ENCODE peak calls at places on chromosomes 4 and X, in four cellular contexts. Z is HepG2, J is GM12878, X is H1. L is an unnamed sample.

GRCh38 chr4:99841143-99841542 is 24.5 kb downstream of the DAPP1 start:
- DNase-seq in Z (no peak), J (no peak), X (no peak), L (no peak)

GRCh38 chr4:2368779-2369437 is 49.5 kb downstream of the ZFYVE28 start:
- DNase-seq in Z (no peak), J (no peak), X (no peak), L (no peak)

GRCh38 chr4:38683265-38683664 is 19.3 kb downstream of the KLF3 start:
- DNase-seq in Z (no peak), J (no peak), X (no peak), L (no peak)

GRCh38 chr4:94741304-94741703 is 16.5 kb upstream of the BMPR1B start:
- DNase-seq in Z (no peak), J (no peak), X (no peak), L (no peak)

GRCh38 chr4:15636818-15637217 is 18.3 kb downstream of the FBXL5 start:
- DNase-seq in Z (no peak), J (no peak), X (no peak), L (no peak)

GRCh38 chrX:43953218-43953617 is 20.0 kb downstream of the NDP start:
- DNase-seq in Z (no peak), J (no peak), X (no peak), L (no peak)

GRCh38 chrX:119502727-119503483 is 34.7 kb downstream of the SLC25A5 start:
- DNase-seq in Z (peak), J (no peak), X (no peak), L (no peak)

GRCh38 chr4:118059397-118059796 is 25.1 kb downstream of the NDST3 start:
- DNase-seq in Z (no peak), J (no peak), X (no peak), L (no peak)

GRCh38 chrX:18406531-18407266 is 18.7 kb upstream of the CDKL5 start:
- DNase-seq in Z (no peak), J (no peak), X (no peak), L (no peak)

GRCh38 chrX:12245650-12246645 is 107.7 kb downstream of the FRMPD4 start:
- DNase-seq in Z (no peak), J (no peak), X (no peak), L (peak)

GRCh38 chr4:107838138-107838618 is 13.4 kb downstream of the SGMS2 start:
- DNase-seq in Z (no peak), J (no peak), X (no peak), L (no peak)

GRCh38 chr4:17336524-17336941 is 175.4 kb downstream of the QDPR start:
- DNase-seq in Z (peak), J (peak), X (no peak), L (no peak)

GRCh38 chrX:136525738-136526606 is 6.0 kb upstream of the VGLL1 start:
- DNase-seq in Z (no peak), J (no peak), X (no peak), L (no peak)

GRCh38 chrX:13396887-13397286 is 77.0 kb upstream of the ATXN3L start:
- DNase-seq in Z (no peak), J (no peak), X (no peak), L (no peak)

GRCh38 chr4:33369366-33369899 is 2649.3 kb downstream of the PCDH7 start:
- DNase-seq in Z (no peak), J (no peak), X (no peak), L (no peak)

DNA sequence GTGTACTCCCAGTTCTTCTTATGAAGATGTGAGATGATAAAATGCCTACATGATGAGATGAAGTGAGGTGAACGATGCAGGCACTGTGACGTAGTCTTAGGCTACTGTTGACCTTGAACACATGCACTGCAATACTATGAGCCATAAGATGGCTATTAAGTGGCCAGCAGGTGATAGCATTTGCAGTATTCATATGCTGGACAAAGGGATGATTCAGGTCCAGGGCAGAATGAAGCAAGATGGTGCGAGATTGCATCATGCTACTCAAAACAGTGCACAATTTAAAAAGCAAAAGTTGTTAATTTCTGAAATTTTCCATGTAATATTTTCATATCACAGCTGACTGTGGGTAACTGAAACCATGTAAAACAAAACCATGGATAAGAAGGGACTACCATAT is 781.4 kb downstream of the PCDH18 start:
- DNase-seq in Z (peak), J (no peak), X (no peak), L (no peak)
- TF ChIP-seq YY1 in Z (no peak), J (no peak), X (no peak), L (no peak)

GRCh38 chrX:2748171-2748814 is 3.5 kb upstream of the XG start:
- DNase-seq in Z (no peak), J (no peak), X (no peak), L (no peak)
- TF ChIP-seq ZNF274 in Z (no peak), J (no peak), X (no peak), L (no peak)

DNA sequence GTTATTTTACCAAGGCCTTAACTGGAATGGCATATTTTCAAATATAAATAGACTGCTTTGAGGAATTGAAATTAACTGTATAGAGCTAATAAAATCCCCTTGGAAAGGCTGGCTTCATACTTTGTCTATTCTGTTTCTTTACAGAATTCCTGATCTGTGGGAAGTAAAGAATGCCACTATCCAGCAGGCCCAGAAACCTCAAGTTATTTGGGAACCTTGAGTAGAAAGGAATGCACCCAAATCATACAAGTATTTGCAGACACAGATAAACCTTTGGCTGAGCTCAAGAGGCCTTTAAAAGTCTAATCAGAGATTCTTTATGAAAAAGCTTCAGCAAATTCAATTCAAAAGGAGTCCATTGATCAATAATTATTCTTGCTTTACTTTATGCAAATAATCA is 975.7 kb upstream of the PABPC4L start:
- DNase-seq in Z (no peak), J (no peak), X (no peak), L (no peak)
- TF ChIP-seq SUZ12 in Z (no peak), J (no peak), X (no peak), L (no peak)

GRCh38 chrX:153643431-153644351 is 3.3 kb upstream of the DUSP9 start:
- DNase-seq in Z (no peak), J (no peak), X (no peak), L (no peak)
- TF ChIP-seq YY1 in Z (no peak), J (no peak), X (no peak), L (no peak)

DNA sequence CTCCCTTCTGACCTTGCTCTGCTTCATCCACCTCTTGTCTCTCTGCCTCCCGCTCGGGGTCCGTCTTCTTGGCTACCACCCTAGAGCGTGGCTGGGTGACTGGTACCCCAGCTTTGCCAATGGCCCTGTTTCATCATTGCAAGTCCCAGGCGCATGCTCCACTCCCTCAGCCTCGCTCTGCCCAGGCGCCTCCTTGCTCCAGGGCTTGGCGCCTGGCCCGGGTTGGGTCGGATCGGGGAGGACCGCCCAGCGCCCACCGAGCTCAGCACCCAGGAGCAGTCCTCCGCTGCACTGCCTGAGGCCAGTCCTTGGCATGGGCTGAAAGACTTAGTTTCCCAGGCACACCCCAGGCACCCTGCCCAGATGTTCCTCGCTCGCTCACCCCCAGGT is 577 bp downstream of the BGN start:
- DNase-seq in Z (no peak), J (no peak), X (no peak), L (no peak)
- TF ChIP-seq ZNF274 in Z (no peak), J (no peak), X (no peak), L (no peak)

GRCh38 chr4:55887594-55887993 is 34.1 kb downstream of the EXOC1 start:
- DNase-seq in Z (no peak), J (no peak), X (no peak), L (no peak)
- TF ChIP-seq SUZ12 in Z (no peak), J (no peak), X (no peak), L (no peak)

DNA sequence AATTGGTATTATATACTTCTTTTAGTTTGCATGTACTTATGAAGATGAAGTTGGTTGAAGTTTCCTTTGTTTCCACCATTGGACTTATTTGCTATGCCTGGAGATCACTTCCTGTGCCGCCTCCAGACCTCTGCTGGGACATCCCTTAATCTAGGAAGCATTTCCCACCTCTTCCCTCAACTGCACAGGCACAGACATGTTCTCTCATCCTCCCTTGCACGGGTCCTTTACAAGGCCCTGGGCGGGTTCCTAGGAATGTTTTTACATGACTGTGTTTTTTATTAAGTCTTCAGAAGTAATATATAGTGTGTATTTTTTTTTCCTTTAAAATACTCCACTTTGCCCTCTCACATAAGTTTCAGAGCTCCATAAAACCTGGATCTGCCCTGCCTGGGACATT is 51.0 kb downstream of the TMEM131L start:
- DNase-seq in Z (no peak), J (no peak), X (no peak), L (no peak)
- TF ChIP-seq YY1 in Z (no peak), J (no peak), X (no peak), L (no peak)

DNA sequence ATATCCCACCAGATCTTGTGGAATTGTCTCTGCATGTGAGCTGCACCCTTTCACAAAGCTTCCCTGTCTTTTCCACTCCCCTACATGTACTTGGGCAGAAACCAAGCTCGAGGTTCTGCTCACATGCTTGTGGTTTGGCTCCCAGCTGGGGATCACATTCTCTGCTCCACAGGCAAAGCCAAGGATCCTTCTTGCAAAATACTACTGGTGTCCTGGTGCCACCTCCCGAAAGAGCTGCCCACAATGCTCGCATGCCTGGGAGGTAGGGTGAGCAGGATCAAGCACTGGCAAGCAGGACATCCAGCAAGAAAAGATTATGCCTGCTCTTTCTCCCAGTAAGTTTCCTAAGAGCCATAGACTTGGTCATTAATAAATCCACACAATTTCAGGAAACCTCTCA is 45.1 kb upstream of the PPARGC1A start:
- DNase-seq in Z (no peak), J (no peak), X (no peak), L (peak)
- TF ChIP-seq ZNF274 in Z (no peak), J (no peak), X (no peak), L (no peak)